ENCODE peak calls at places on chromosome 2, in seven cellular contexts. V, D, U, W, K, I and E are unnamed samples.

GRCh38 chr2:9145109-9145751 is 61.4 kb upstream of the ASAP2 start:
- DNase-seq in V (peak; percentile 63), D (no peak), U (no peak), W (peak; percentile 12), K (no peak), I (no peak), E (no peak)

GRCh38 chr2:69547984-69548715 is 95.4 kb downstream of the AAK1 start:
- DNase-seq in V (peak; percentile 16), D (no peak), U (no peak), W (peak; percentile 47), K (no peak), I (no peak), E (no peak)

GRCh38 chr2:201536046-201536445 is 84.5 kb downstream of the STRADB start:
- DNase-seq in V (no peak), D (no peak), U (no peak), W (no peak), K (no peak), I (no peak), E (no peak)

GRCh38 chr2:185618630-185619029 is 120.0 kb upstream of the FSIP2 start:
- DNase-seq in V (no peak), D (no peak), U (no peak), W (peak; percentile 19), K (no peak), I (peak; percentile 33), E (no peak)

GRCh38 chr2:164388511-164388910 is 232.8 kb downstream of the GRB14 start:
- DNase-seq in V (peak; percentile 63), D (no peak), U (peak; percentile 62), W (peak; percentile 57), K (peak; percentile 53), I (peak; percentile 74), E (peak; percentile 28)

GRCh38 chr2:33728106-33728505 is 129.0 kb upstream of the FAM98A start:
- DNase-seq in V (no peak), D (no peak), U (no peak), W (no peak), K (no peak), I (no peak), E (no peak)

GRCh38 chr2:238095143-238095542 is 5.0 kb upstream of the ESPNL start:
- DNase-seq in V (no peak), D (no peak), U (no peak), W (no peak), K (no peak), I (no peak), E (no peak)

GRCh38 chr2:183996825-183997823 is 601.2 kb upstream of the ZNF804A start:
- DNase-seq in V (no peak), D (no peak), U (no peak), W (no peak), K (no peak), I (peak; percentile 93), E (no peak)

GRCh38 chr2:172416447-172417058 is 10.8 kb upstream of the ITGA6 start:
- DNase-seq in V (no peak), D (no peak), U (no peak), W (no peak), K (no peak), I (no peak), E (no peak)

GRCh38 chr2:220432645-220433044 is 805.2 kb downstream of the SLC4A3 start:
- DNase-seq in V (no peak), D (no peak), U (no peak), W (no peak), K (no peak), I (no peak), E (no peak)

GRCh38 chr2:177026253-177026652 is 186.3 kb upstream of the HNRNPA3 start:
- DNase-seq in V (no peak), D (no peak), U (no peak), W (no peak), K (no peak), I (no peak), E (no peak)

GRCh38 chr2:180983468-180984388 is 3.3 kb downstream of the UBE2E3 start:
- DNase-seq in V (peak; percentile 69), D (no peak), U (peak; percentile 41), W (peak; percentile 76), K (no peak), I (peak; percentile 83), E (no peak)

GRCh38 chr2:75403991-75404428 is 156.7 kb downstream of the EVA1A start:
- DNase-seq in V (peak; percentile 59), D (no peak), U (peak; percentile 45), W (peak; percentile 67), K (peak; percentile 4), I (peak; percentile 83), E (peak; percentile 38)

GRCh38 chr2:63073994-63074393 is 23.4 kb downstream of the OTX1 start:
- DNase-seq in V (no peak), D (no peak), U (no peak), W (no peak), K (no peak), I (no peak), E (no peak)

GRCh38 chr2:165698621-165698946 is 95.5 kb downstream of the GALNT3 start:
- DNase-seq in V (peak; percentile 43), D (peak; percentile 69), U (peak; percentile 32), W (peak; percentile 69), K (peak; percentile 6), I (peak; percentile 84), E (peak; percentile 55)

GRCh38 chr2:217204358-217204757 is 344.5 kb upstream of the TNP1 start:
- DNase-seq in V (peak; percentile 77), D (no peak), U (no peak), W (peak; percentile 39), K (no peak), I (no peak), E (no peak)

GRCh38 chr2:175057078-175057685 is 52.0 kb upstream of the CHN1 start:
- DNase-seq in V (no peak), D (peak; percentile 56), U (no peak), W (no peak), K (no peak), I (peak; percentile 70), E (peak; percentile 72)

GRCh38 chr2:100303744-100304143 is 18.6 kb downstream of the LONRF2 start:
- DNase-seq in V (no peak), D (no peak), U (no peak), W (no peak), K (no peak), I (no peak), E (no peak)

GRCh38 chr2:203282101-203282500 is 43.3 kb downstream of the CYP20A1 start:
- DNase-seq in V (no peak), D (no peak), U (no peak), W (no peak), K (no peak), I (no peak), E (no peak)

GRCh38 chr2:234569776-234570430 is 73.0 kb upstream of the ARL4C start:
- DNase-seq in V (no peak), D (no peak), U (no peak), W (no peak), K (peak; percentile 10), I (no peak), E (no peak)

GRCh38 chr2:24124003-24124585 is 825 bp downstream of the FAM228B start:
- DNase-seq in V (peak; percentile 34), D (no peak), U (no peak), W (no peak), K (no peak), I (no peak), E (no peak)

DNA sequence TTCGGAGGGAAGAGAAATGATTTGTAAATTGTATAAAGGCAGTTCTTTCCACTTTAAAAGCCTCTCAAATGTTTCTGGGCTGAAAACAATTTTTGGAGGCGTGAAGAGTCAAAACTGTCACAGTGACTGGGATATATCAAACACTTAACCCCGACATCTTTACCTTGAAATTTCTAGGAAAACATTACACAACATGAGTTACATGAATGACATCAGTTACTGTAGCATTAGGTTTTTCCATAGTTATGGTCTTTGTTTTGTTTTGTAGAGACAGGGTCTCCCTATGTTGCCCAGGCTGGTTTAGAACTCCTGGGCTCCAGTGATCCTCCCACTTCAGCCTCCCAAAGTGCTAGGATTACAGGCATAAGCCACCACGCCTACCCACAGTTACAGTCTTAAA is 25.7 kb downstream of the MSH6 start:
- DNase-seq in V (no peak), D (no peak), U (no peak), W (peak; percentile 10), K (no peak), I (no peak), E (no peak)
- H4K8ac ChIP-seq in V (no peak overlapping the region), D (no peak overlapping the region), U (no peak overlapping the region), W (no peak overlapping the region), K (no peak overlapping the region), I (no peak overlapping the region), E (no peak overlapping the region)

GRCh38 chr2:233359823-233360222 is 5.5 kb downstream of the DGKD start:
- DNase-seq in V (no peak), D (no peak), U (no peak), W (no peak), K (no peak), I (no peak), E (no peak)
- H3K27ac ChIP-seq in V (no peak overlapping the region), D (no peak overlapping the region), U (no peak overlapping the region), W (no peak overlapping the region), K (no peak overlapping the region), I (no peak overlapping the region), E (no peak overlapping the region)

GRCh38 chr2:152491139-152491472 is 156.1 kb downstream of the FMNL2 start:
- DNase-seq in V (no peak), D (no peak), U (no peak), W (no peak), K (no peak), I (no peak), E (no peak)

GRCh38 chr2:152489364-152489763 is 154.4 kb downstream of the FMNL2 start:
- DNase-seq in V (no peak), D (no peak), U (no peak), W (no peak), K (no peak), I (no peak), E (no peak)

GRCh38 chr2:152486048-152486736 is 151.2 kb downstream of the FMNL2 start:
- DNase-seq in V (no peak), D (no peak), U (no peak), W (peak; percentile 49), K (peak; percentile 73), I (no peak), E (no peak)

GRCh38 chr2:152486737-152487063 is 151.7 kb downstream of the FMNL2 start:
- DNase-seq in V (no peak), D (no peak), U (no peak), W (no peak), K (no peak), I (no peak), E (no peak)

DNA sequence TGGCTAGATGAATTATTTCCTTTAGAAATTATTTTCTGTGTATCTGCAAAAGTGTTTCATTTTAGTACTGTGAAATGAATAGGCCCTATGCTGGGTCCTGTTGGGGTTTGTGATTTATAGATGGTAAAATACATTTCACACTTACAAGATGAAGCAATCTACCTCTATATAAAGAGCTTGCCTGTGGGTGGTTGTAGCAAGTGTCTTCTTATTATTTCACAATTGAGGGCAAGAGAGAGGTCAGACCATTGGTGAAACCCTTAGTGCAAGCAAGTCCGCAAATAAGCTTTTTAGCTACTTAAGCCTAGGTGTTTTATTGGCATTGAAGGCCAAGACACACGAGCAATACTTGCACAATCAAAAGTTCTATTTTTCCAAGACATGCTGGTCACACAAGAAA is 153.1 kb downstream of the FMNL2 start:
- DNase-seq in V (no peak), D (no peak), U (no peak), W (no peak), K (no peak), I (no peak), E (no peak)
- H4K8ac ChIP-seq in V (no peak overlapping the region), D (no peak overlapping the region), U (no peak overlapping the region), W (no peak overlapping the region), K (no peak overlapping the region), I (no peak overlapping the region), E (no peak overlapping the region)

DNA sequence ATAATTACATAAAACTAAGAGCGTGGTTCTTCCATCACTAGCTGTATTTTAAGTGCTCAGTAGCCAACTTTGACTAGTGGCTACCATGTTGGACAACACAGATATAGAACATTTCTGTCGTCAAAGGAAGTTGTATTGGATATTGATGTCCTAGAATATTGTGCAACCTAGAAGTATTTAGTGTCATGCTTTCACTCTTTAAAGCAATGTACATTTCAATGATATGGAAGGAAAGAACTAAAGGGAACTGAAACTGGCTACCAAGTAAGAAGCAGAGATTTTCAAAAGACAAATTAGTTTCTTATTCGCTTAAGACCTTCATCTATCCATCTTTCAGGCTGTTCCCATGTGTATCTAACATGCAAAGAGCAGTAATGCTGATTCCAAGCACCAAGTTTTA is 85.4 kb upstream of the EML6 start:
- DNase-seq in V (no peak), D (no peak), U (no peak), W (no peak), K (no peak), I (no peak), E (no peak)
- H3K27ac ChIP-seq in V (no peak overlapping the region), D (no peak overlapping the region), U (no peak overlapping the region), W (no peak overlapping the region), K (no peak overlapping the region), I (no peak overlapping the region), E (no peak overlapping the region)